ENCODE peak calls at places on chromosome 19, in nine cellular contexts. R is fibroblast of the aortic adventitia, Y is uterus, N is transverse colon, Z is neural crest cell, F is colonic mucosa, X is WERI-Rb-1, G is left lung, Q is endothelial cell. T is an unnamed sample.

GRCh38 chr19:21765151-21765550 is 2.2 kb downstream of the ZNF100 start:
- DNase-seq in G (no peak), X (no peak), Y (no peak), Q (no peak), R (no peak), Z (no peak), N (no peak), F (no peak), T (no peak)

GRCh38 chr19:28234637-28235036 is 978.3 kb downstream of the UQCRFS1 start:
- DNase-seq in Y (no peak), N (no peak), R (peak), G (no peak), Z (no peak), F (no peak), Q (no peak), X (no peak), T (no peak)

GRCh38 chr19:38734426-38735256 is 9.6 kb downstream of the CAPN12 start:
- DNase-seq in Q (no peak), R (no peak), X (no peak), Y (peak), G (no peak), F (peak), N (peak), Z (no peak), T (peak)

GRCh38 chr19:35090160-35090794 is 25.3 kb upstream of the FXYD3 start:
- DNase-seq in Y (peak), Z (peak), X (peak), R (peak), F (peak), Q (peak), N (peak), G (peak), T (peak)

GRCh38 chr19:38437295-38437694 is 3.8 kb downstream of the RYR1 start:
- DNase-seq in X (no peak), R (no peak), Y (no peak), F (no peak), G (no peak), N (no peak), Z (no peak), Q (no peak), T (no peak)

GRCh38 chr19:4523306-4524110 is 5.2 kb upstream of the PLIN4 start:
- DNase-seq in X (peak), Q (peak), Y (no peak), Z (peak), N (peak), G (peak), F (peak), R (peak), T (peak)

GRCh38 chr19:3368848-3369336 is 2.5 kb downstream of the NFIC start:
- DNase-seq in N (no peak), G (no peak), R (peak), Q (no peak), F (no peak), X (no peak), Z (no peak), Y (no peak), T (no peak)

GRCh38 chr19:23991170-23991569 is 76.5 kb downstream of the ZNF726 start:
- DNase-seq in Y (no peak), F (no peak), X (no peak), R (peak), Q (no peak), Z (no peak), G (no peak), N (no peak), T (peak)

GRCh38 chr19:44597131-44597491 is 16.3 kb upstream of the IGSF23 start:
- DNase-seq in Y (no peak), G (no peak), Z (no peak), R (no peak), Q (no peak), F (no peak), X (no peak), N (no peak), T (no peak)

GRCh38 chr19:54021363-54021762 is 29.9 kb downstream of the CACNG6 start:
- DNase-seq in Q (no peak), F (no peak), N (no peak), Z (no peak), Y (no peak), R (no peak), G (no peak), X (no peak), T (no peak)

GRCh38 chr19:38830039-38830733 is 1.4 kb downstream of the ECH1 start:
- DNase-seq in R (peak), G (no peak), Z (no peak), N (no peak), X (no peak), Y (no peak), Q (no peak), F (no peak), T (no peak)

GRCh38 chr19:47644743-47645499 is 36.0 kb downstream of the BICRA start:
- DNase-seq in Y (no peak), N (no peak), X (no peak), R (no peak), G (no peak), F (no peak), Q (no peak), Z (no peak), T (no peak)

GRCh38 chr19:34067861-34068271 is 104.4 kb upstream of the LSM14A start:
- DNase-seq in F (no peak), N (no peak), R (no peak), X (no peak), Q (no peak), G (no peak), Y (no peak), Z (no peak), T (no peak)

GRCh38 chr19:58563034-58563573 is 4.7 kb upstream of the UBE2M start:
- DNase-seq in N (no peak), X (peak), Y (no peak), Z (no peak), R (no peak), G (no peak), F (peak), Q (peak), T (no peak)

GRCh38 chr19:35436477-35437141 is 11.4 kb upstream of the FFAR2 start:
- DNase-seq in N (peak), X (peak), F (peak), G (peak), Y (no peak), Z (no peak), R (peak), Q (no peak), T (peak)

GRCh38 chr19:3234800-3235199 is 10.3 kb downstream of the CELF5 start:
- DNase-seq in N (no peak), Z (no peak), Y (no peak), F (no peak), R (no peak), Q (peak), X (peak), G (no peak), T (peak)

GRCh38 chr19:51122112-51122981 is 2.4 kb upstream of the SIGLEC9 start:
- DNase-seq in F (no peak), Z (no peak), Q (no peak), R (no peak), Y (no peak), X (no peak), N (no peak), G (peak), T (no peak)

GRCh38 chr19:5397804-5398692 is 57.2 kb upstream of the ZNRF4 start:
- DNase-seq in Q (peak), X (peak), F (no peak), G (no peak), R (no peak), Z (peak), Y (no peak), N (no peak), T (peak)

GRCh38 chr19:4389064-4389375 is 11.3 kb downstream of the SH3GL1 start:
- DNase-seq in Z (no peak), F (no peak), G (no peak), N (no peak), Y (no peak), R (no peak), X (no peak), Q (no peak), T (no peak)

GRCh38 chr19:5046339-5047039 is 77.6 kb downstream of the KDM4B start:
- DNase-seq in Z (no peak), F (peak), Y (no peak), X (no peak), R (no peak), Q (no peak), G (peak), N (peak), T (peak)

GRCh38 chr19:1369214-1369805 is 14.4 kb upstream of the NDUFS7 start:
- DNase-seq in N (no peak), R (no peak), Z (no peak), Y (no peak), G (peak), X (no peak), Q (no peak), F (no peak), T (no peak)

GRCh38 chr19:54415208-54415900 is at the start of gene TTYH1:
- DNase-seq in G (peak), Z (peak), R (no peak), F (no peak), N (no peak), X (peak), Q (peak), Y (no peak), T (no peak)

GRCh38 chr19:2791876-2792275 is 6.6 kb downstream of the THOP1 start:
- DNase-seq in G (no peak), R (no peak), X (peak), Q (no peak), Y (no peak), Z (no peak), N (no peak), F (no peak), T (no peak)

GRCh38 chr19:42274065-42274682 is 5.1 kb downstream of the CIC start:
- DNase-seq in Z (no peak), X (no peak), G (no peak), N (no peak), F (no peak), R (no peak), Q (no peak), Y (no peak), T (no peak)

GRCh38 chr19:37986048-37986750 is 79.2 kb downstream of the SIPA1L3 start:
- DNase-seq in F (no peak), Y (no peak), N (no peak), Q (no peak), X (no peak), G (no peak), Z (no peak), R (no peak), T (no peak)

GRCh38 chr19:13024958-13025653 is 29.8 kb downstream of the NFIX start:
- DNase-seq in F (peak), X (no peak), Z (no peak), N (peak), G (peak), Y (no peak), Q (peak), R (no peak), T (no peak)

GRCh38 chr19:42176990-42177685 is 40.3 kb downstream of the DEDD2 start:
- DNase-seq in G (peak), F (peak), R (peak), Y (peak), Q (peak), N (peak), X (peak), Z (peak), T (peak)

GRCh38 chr19:50702158-50702869 is 17.3 kb downstream of the SHANK1 start:
- DNase-seq in Y (no peak), Q (no peak), X (no peak), N (no peak), R (no peak), F (no peak), Z (no peak), G (no peak), T (no peak)

DNA sequence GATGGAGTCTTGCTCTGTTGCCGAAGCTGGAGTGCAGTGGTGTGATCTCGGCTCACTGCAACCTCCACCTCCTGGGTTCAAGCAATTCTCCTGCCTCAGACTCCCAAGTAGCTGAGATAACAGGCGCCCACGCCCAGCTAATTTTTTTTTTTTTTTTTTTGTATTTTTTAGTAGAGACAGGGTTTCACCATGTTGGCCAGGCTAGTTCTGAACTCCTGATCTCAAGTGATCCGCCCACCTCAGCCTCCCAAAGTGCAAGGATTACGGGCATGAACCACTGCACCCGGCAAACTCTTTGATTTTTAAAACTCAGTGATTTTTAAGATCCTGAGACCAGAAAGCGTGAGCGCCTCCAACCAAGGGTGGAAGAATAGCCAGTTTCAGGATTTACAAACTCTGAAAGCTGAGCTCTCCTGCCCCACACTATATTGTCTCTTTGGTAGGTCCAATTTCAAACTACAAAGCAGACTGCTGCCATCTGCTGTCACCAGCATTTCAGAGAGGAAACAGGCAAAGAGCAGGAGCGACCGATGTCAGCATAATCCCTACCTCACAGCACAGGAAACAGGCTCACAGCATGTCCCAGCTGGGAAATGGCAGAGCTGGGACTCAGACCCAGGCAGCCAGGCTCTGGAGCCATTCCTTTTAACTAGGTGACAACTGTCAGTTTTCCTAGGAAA is 9.2 kb downstream of the NOSIP start:
- DNase-seq in X (peak), Y (no peak), F (peak), R (no peak), Q (no peak), N (peak), G (no peak), Z (no peak), T (no peak)
- TF ChIP-seq CTCF in X (peak), Y (no peak), F (no peak), R (no peak), Q (no peak), N (no peak), G (no peak), Z (no peak), T (no peak)

DNA sequence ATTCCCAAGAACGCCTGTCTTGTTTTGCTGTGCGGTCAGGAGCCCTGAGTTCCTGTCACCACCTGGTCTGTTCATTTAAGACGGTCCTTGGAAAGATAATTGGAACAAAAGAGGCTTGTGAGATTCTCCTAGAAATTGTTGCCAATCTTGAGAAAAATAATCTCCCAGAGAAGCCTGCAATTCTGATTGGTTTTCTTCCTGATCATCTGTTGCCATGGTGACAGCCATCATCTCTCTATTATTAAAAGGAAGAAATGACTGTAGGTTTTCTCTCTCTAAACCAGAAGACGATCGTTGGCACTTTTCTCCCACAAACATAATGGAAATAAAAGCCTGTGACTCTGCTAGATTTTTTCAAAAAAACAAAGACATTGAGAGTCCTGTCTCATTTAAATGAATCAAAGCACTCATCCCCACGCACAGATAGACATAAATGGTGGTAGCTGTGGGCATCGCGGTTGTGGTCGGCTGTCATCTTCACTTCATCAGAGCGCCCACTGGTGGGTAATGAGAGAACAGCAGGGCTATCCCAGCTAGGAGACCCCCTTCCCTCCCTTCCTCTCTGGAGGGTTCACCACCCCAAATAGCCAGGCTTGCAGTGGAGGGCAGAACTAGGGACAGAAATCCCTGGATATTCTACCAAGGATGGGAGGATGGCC is 21.7 kb upstream of the CALM3 start:
- DNase-seq in G (no peak), X (no peak), F (no peak), Z (peak), Q (peak), N (no peak), Y (no peak), R (no peak), T (no peak)
- TF ChIP-seq CTCF in G (no peak), X (no peak), F (peak), Z (peak), Q (peak), N (no peak), Y (no peak), R (no peak), T (no peak)

DNA sequence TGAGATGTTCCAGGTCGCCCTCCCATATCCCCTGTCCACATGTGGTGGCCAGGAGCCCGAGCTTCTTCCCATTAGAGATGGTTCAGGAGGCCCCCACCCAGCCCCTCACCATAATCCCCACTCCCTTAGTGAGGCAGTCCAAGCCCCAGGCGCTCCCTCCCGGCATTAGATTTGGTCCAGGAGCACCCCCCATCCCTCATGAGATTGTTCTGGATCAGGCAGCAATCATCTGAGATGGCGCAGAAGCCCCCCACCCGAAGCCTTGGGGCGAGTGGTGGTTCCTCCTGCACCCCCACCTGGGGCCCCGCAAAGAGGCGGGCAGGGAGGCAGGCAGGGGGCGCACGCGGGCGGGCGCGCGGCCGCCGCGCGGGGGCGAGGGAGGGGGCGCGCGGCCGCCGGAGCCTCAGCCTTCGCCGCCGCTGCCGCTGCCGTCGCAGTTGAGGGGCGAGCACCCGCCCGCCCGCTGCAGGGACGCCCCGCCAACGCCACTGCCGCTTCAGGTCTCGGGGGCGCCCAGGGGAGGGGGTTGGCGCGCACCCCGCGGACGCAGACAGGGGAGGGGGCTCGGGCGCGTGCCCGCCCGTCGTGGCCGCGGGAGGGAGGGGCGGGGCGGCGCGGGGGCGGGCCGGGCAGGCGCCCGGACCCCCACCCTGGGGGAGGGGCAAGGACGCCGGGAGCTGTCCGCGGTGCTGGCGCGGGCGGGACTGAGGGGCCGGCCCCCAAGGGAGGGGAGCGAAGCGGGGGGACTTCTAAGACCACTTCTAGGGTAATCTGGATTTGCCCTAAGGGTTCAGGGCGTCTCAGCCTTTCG is 46.4 kb upstream of the SHKBP1 start:
- DNase-seq in N (no peak), Y (no peak), F (peak), R (no peak), X (peak), G (no peak), Q (peak), Z (peak), T (peak)
- TF ChIP-seq CTCF in N (no peak), Y (no peak), F (no peak), R (peak), X (peak), G (no peak), Q (no peak), Z (peak), T (peak)

GRCh38 chr19:31315621-31316011 is 33.6 kb downstream of the TSHZ3 start:
- DNase-seq in F (no peak), X (no peak), N (no peak), Q (no peak), G (no peak), R (peak), Y (no peak), Z (no peak), T (no peak)

GRCh38 chr19:31313291-31314030 is 35.8 kb downstream of the TSHZ3 start:
- DNase-seq in Q (no peak), R (no peak), G (no peak), X (no peak), N (no peak), Z (no peak), F (no peak), Y (no peak), T (no peak)

GRCh38 chr19:31316201-31316951 is 32.9 kb downstream of the TSHZ3 start:
- DNase-seq in F (no peak), Z (no peak), Y (peak), G (no peak), Q (no peak), R (peak), X (no peak), N (peak), T (no peak)

GRCh38 chr19:31314156-31314555 is 35.1 kb downstream of the TSHZ3 start:
- DNase-seq in R (no peak), X (no peak), N (no peak), Z (no peak), G (no peak), Y (no peak), Q (no peak), F (no peak), T (no peak)

GRCh38 chr19:31314849-31315620 is 34.2 kb downstream of the TSHZ3 start:
- DNase-seq in Y (no peak), F (no peak), R (peak), N (no peak), Z (no peak), Q (peak), G (peak), X (peak), T (no peak)
- TF ChIP-seq CTCF in Y (peak), F (no peak), R (peak), N (peak), Z (no peak), Q (no peak), G (no peak), X (peak), T (no peak)

DNA sequence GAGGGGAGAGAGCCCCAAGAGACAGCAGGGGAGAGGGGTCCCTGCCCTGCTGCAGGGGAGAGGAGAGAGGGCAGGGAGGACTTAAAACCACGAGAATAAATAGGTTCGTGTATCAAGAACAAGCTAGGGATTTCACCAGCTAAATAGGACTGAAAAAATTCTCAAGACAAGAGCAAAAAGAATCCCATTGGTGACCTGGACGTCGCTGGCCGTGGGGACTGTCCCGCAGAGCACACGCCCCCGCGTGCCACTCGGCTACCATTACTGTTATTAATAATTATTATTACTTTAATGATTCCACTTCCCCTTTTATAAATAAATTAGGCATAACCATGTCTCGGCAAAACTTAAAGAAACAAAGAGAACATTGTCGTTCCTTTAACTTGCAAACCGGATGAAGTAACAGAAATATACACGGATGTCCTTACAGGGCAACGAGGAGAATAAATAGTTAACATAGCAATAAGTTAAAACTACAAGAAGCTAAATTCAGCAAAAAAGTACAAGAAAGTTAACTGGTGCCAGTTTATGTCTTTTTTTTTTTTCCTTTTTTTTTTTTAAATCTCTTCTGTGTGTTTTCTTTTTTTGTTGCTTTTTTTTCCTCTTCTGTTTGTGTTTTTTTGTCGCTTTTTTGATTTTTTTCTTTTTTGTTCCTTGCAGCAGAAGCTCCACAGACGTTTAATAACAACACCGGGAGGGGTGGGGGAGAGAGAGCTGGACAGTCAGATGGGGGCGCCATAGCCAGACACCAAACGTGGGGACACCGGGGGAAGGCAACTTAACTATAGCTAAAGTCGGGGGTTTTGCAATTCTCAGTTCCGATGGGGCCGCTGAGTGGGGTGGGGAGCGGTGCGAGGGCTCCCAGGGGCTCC is 16.7 kb downstream of the PRKCSH start:
- DNase-seq in R (no peak), F (no peak), Q (no peak), Y (no peak), X (peak), Z (no peak), N (no peak), G (no peak), T (no peak)
- TF ChIP-seq CTCF in R (no peak), F (no peak), Q (no peak), Y (no peak), X (peak), Z (no peak), N (no peak), G (no peak), T (no peak)

T was measured in Calu3.